ENCODE peak calls at places on chromosomes 2 and 18, in four cellular contexts. S is neuronal stem cell, M is mesenchymal stem cell, T is trophoblast cell. B is an unnamed sample.

GRCh38 chr2:157185828-157186227 is 71.7 kb upstream of the GALNT5 start:
- DNase-seq in T (no peak), M (peak), S (no peak), B (peak)

GRCh38 chr18:11500153-11501122 is 109.0 kb upstream of the SLC35G4 start:
- DNase-seq in T (peak), M (peak), S (no peak), B (peak)

GRCh38 chr2:124661558-124661957 is 636.5 kb downstream of the CNTNAP5 start:
- DNase-seq in T (no peak), M (no peak), S (no peak), B (no peak)

GRCh38 chr18:59264136-59264571 is 9.1 kb downstream of the RAX start:
- DNase-seq in T (no peak), S (no peak), M (no peak), B (no peak)

GRCh38 chr2:144925886-144926285 is 406.0 kb upstream of the ZEB2 start:
- DNase-seq in M (no peak), T (no peak), S (no peak), B (no peak)

GRCh38 chr2:120601566-120601965 is 134.1 kb upstream of the GLI2 start:
- DNase-seq in S (no peak), M (no peak), T (no peak), B (no peak)

GRCh38 chr2:65137197-65137780 is 7.4 kb upstream of the RAB1A start:
- DNase-seq in T (no peak), M (no peak), S (no peak), B (no peak)

GRCh38 chr18:69626643-69627242 is 226.1 kb downstream of the DOK6 start:
- DNase-seq in M (no peak), T (no peak), S (no peak), B (peak)

GRCh38 chr2:146927080-146927714 is 917.6 kb upstream of the ACVR2A start:
- DNase-seq in M (peak), S (peak), T (peak), B (peak)

GRCh38 chr2:133586978-133587377 is 18.7 kb upstream of the NCKAP5 start:
- DNase-seq in T (no peak), S (no peak), M (no peak), B (no peak)

GRCh38 chr2:86193901-86194567 is 1.2 kb downstream of the IMMT start:
- DNase-seq in M (peak), S (no peak), T (no peak), B (no peak)

GRCh38 chr2:192381082-192381481 is 186.3 kb upstream of the TMEFF2 start:
- DNase-seq in M (no peak), T (no peak), S (no peak), B (no peak)

GRCh38 chr2:96873651-96874096 is 3.8 kb upstream of the SEMA4C start:
- DNase-seq in M (no peak), S (no peak), T (no peak), B (no peak)

GRCh38 chr2:105969552-105969951 is 224.5 kb downstream of the UXS1 start:
- DNase-seq in T (no peak), S (no peak), M (no peak), B (no peak)

GRCh38 chr2:83305758-83306378 is 1153.2 kb downstream of the SUCLG1 start:
- DNase-seq in M (no peak), S (no peak), T (no peak), B (no peak)
- H2BK5ac ChIP-seq in M (no peak), S (no peak), T (no peak), B (no peak)

GRCh38 chr2:24274809-24275208 is 85.5 kb downstream of the ITSN2 start:
- DNase-seq in S (no peak), T (no peak), M (no peak), B (no peak)

GRCh38 chr2:24273598-24273997 is 86.7 kb downstream of the ITSN2 start:
- DNase-seq in T (no peak), M (no peak), S (no peak), B (no peak)

GRCh38 chr2:24276349-24276899 is 83.9 kb downstream of the ITSN2 start:
- DNase-seq in M (peak), S (no peak), T (no peak), B (peak)

GRCh38 chr2:24272161-24272802 is 88.1 kb downstream of the ITSN2 start:
- DNase-seq in T (no peak), S (no peak), M (peak), B (no peak)

GRCh38 chr2:24272907-24273306 is 87.4 kb downstream of the ITSN2 start:
- DNase-seq in S (no peak), T (peak), M (no peak), B (no peak)
- H2BK5ac ChIP-seq in S (no peak), T (no peak), M (no peak), B (no peak)

GRCh38 chr2:7430869-7431641 is 513.8 kb downstream of the RNF144A start:
- DNase-seq in S (peak), M (peak), T (peak), B (no peak)
- H2BK5ac ChIP-seq in S (peak), M (no peak), T (no peak), B (no peak)

GRCh38 chr2:15956751-15957736 is 16.7 kb downstream of the MYCN start:
- DNase-seq in M (no peak), S (no peak), T (no peak), B (no peak)
- H2BK5ac ChIP-seq in M (no peak), S (no peak), T (no peak), B (no peak)

GRCh38 chr2:207471261-207471660 is 58.5 kb upstream of the CREB1 start:
- DNase-seq in T (no peak), M (no peak), S (no peak), B (no peak)

GRCh38 chr2:207473203-207473865 is 56.4 kb upstream of the CREB1 start:
- DNase-seq in M (peak), S (peak), T (no peak), B (peak)

GRCh38 chr2:207473866-207474251 is 55.9 kb upstream of the CREB1 start:
- DNase-seq in M (no peak), S (no peak), T (no peak), B (no peak)

GRCh38 chr2:207470700-207471070 is 59.1 kb upstream of the CREB1 start:
- DNase-seq in M (no peak), T (no peak), S (no peak), B (no peak)

GRCh38 chr2:207472343-207473202 is 57.2 kb upstream of the CREB1 start:
- DNase-seq in S (no peak), T (no peak), M (no peak), B (peak)
- H2BK5ac ChIP-seq in S (no peak), T (no peak), M (peak), B (peak)

DNA sequence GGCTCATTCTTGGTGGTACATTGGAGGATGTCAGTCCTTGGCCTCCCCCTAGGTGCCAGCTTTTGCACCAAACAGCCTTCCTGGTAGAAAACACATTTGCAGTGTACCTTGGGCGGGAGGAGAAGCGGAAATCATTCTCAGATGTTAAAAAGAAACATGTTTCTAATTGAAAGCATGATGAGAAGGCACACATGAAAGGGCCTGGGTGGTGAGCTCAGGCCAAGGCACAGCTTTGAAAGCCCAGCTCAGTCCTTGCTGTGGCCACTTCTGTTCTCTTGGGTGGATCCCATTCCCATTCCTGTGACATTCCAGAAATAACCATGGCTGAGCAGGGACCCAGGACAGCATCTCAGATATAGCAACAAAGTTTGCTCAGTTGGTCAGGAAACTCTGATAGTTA is 71.5 kb downstream of the LTBP1 start:
- DNase-seq in T (no peak), S (no peak), M (peak), B (no peak)
- H2BK5ac ChIP-seq in T (no peak), S (no peak), M (no peak), B (no peak)

B was measured in IMR-90.